ENCODE peak calls at places on chromosomes 16 and 17, in nine cellular contexts. G, L, E, O, C, I, W, P and K are unnamed samples.

GRCh38 chr17:17911003-17911613 is 61.1 kb downstream of the TOM1L2 start:
- DNase-seq in G (no peak), W (peak), P (no peak), C (no peak), L (no peak), I (no peak), E (no peak), O (no peak), K (no peak)

GRCh38 chr17:79947351-79948031 is 88.2 kb downstream of the TBC1D16 start:
- DNase-seq in I (no peak), E (no peak), G (peak), L (peak), P (no peak), W (no peak), O (no peak), C (no peak), K (no peak)

GRCh38 chr16:82955836-82956348 is 329.1 kb downstream of the CDH13 start:
- DNase-seq in W (no peak), L (no peak), P (no peak), C (no peak), O (no peak), I (no peak), G (no peak), E (no peak), K (no peak)

GRCh38 chr17:27654654-27655524 is 23.9 kb downstream of the LGALS9 start:
- DNase-seq in O (peak), I (peak), W (peak), E (peak), C (peak), G (peak), L (no peak), P (peak), K (peak)

GRCh38 chr16:56336071-56336688 is 89.2 kb downstream of the AMFR start:
- DNase-seq in L (no peak), P (no peak), E (peak), W (no peak), C (peak), O (peak), G (peak), I (no peak), K (no peak)

GRCh38 chr17:59839646-59840328 is 53.0 kb downstream of the TUBD1 start:
- DNase-seq in I (no peak), P (no peak), O (no peak), G (peak), L (no peak), E (peak), C (no peak), W (no peak), K (no peak)

GRCh38 chr16:728131-728889 is 1.4 kb downstream of the HAGHL start:
- DNase-seq in W (peak), P (no peak), G (peak), C (no peak), I (no peak), L (peak), O (peak), E (peak), K (peak)

GRCh38 chr16:76443981-76444380 is 166.8 kb downstream of the CNTNAP4 start:
- DNase-seq in P (no peak), W (no peak), G (no peak), C (no peak), L (no peak), O (no peak), I (no peak), E (no peak), K (no peak)

GRCh38 chr17:40832840-40833239 is 10.4 kb upstream of the KRT10 start:
- DNase-seq in L (no peak), O (no peak), I (no peak), P (no peak), E (no peak), G (no peak), W (no peak), C (no peak), K (no peak)

GRCh38 chr17:1997587-1998425 is 27.3 kb downstream of the RTN4RL1 start:
- DNase-seq in C (no peak), E (peak), L (no peak), P (peak), G (no peak), O (no peak), I (no peak), W (peak), K (peak)

GRCh38 chr16:77588389-77588788 is 133.9 kb upstream of the NUDT7 start:
- DNase-seq in I (no peak), L (no peak), O (no peak), C (no peak), P (no peak), W (no peak), E (no peak), G (no peak), K (no peak)

GRCh38 chr17:63406689-63407330 is 39.3 kb downstream of the CYB561 start:
- DNase-seq in I (peak), W (peak), P (peak), L (peak), O (peak), E (peak), C (peak), G (peak), K (peak)

GRCh38 chr16:3292604-3293003 is 9.3 kb downstream of the ZNF263 start:
- DNase-seq in L (no peak), P (no peak), G (peak), O (no peak), E (peak), I (no peak), C (no peak), W (no peak), K (no peak)

GRCh38 chr17:69506489-69506888 is 92.0 kb downstream of the MAP2K6 start:
- DNase-seq in G (peak), E (peak), W (no peak), I (no peak), O (no peak), C (no peak), L (no peak), P (no peak), K (no peak)

GRCh38 chr16:8972843-8973586 is 9.3 kb upstream of the USP7 start:
- DNase-seq in O (no peak), G (peak), P (no peak), I (no peak), C (no peak), W (no peak), L (no peak), E (no peak), K (no peak)

GRCh38 chr17:56761387-56761786 is 72.3 kb downstream of the C17orf67 start:
- DNase-seq in E (peak), W (no peak), C (no peak), P (no peak), I (no peak), L (no peak), O (no peak), G (no peak), K (no peak)

GRCh38 chr16:4855804-4856203 is 8.5 kb downstream of the UBN1 start:
- DNase-seq in E (no peak), O (no peak), L (no peak), W (no peak), C (no peak), G (no peak), I (no peak), P (no peak), K (no peak)

GRCh38 chr16:2325791-2326190 is 14.7 kb downstream of the ABCA3 start:
- DNase-seq in O (no peak), W (no peak), L (no peak), E (no peak), I (no peak), G (no peak), C (no peak), P (no peak), K (no peak)

GRCh38 chr16:9458816-9459215 is 367.4 kb downstream of the HAPSTR1 start:
- DNase-seq in G (no peak), L (no peak), P (no peak), W (no peak), O (no peak), C (no peak), I (no peak), E (no peak), K (no peak)

GRCh38 chr17:56908061-56908542 is 5.7 kb downstream of the TRIM25 start:
- DNase-seq in C (peak), O (no peak), I (peak), E (peak), P (no peak), W (no peak), G (no peak), L (no peak), K (no peak)

GRCh38 chr16:78750611-78751010 is 651.2 kb downstream of the WWOX start:
- DNase-seq in G (no peak), O (no peak), P (no peak), W (no peak), E (no peak), C (no peak), I (no peak), L (no peak), K (no peak)

DNA sequence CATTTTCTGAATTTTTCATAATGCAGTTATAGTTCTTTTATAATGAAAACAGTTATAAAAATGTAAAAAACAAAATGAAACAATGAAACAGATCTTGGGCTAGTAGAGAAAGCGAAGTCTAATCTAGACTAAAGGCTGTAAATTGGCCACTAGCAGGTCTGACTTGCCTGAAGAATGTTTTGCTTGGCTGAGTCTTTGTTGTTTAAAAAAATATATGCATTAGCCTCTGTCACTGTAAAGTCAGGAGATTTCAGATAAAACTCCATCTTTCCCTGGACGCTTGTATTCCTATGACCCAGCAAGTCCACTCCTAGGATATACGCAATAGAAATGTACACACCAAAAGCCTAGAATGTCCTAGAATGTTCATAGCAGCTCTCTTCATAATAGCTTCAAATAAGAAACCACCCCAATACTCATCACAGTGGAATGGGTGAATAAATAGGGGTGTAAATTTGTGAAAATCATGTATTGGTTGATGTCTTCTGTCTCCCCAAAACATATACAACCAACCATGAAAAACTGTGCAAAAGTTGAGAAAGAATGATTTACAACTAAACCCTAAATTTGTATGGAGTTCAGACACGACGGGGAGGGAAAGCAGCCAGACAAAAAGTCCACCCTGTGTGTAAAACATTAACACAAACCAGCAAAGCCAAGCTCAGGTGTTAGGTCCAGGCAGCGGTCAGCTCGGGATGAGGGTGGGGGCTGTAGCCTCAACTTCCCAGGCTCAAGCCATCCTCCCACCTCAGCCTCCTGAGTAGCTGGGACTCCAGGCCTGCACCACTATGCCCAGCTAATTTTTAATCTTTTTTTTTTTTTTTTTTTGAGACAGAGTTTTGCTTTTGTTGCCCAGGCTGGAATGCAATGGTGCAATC is 37.8 kb upstream of the MEAK7 start:
- DNase-seq in I (no peak), C (no peak), G (peak), P (no peak), O (no peak), W (no peak), E (no peak), L (no peak), K (no peak)
- TF ChIP-seq CTCF in I (no peak), C (no peak), G (no peak), P (no peak), O (no peak), W (no peak), E (no peak), L (no peak), K (no peak)

GRCh38 chr17:37737081-37737480 is 7.8 kb downstream of the HNF1B start:
- DNase-seq in C (no peak), P (no peak), G (peak), W (no peak), O (no peak), E (peak), L (no peak), I (no peak), K (no peak)
- TF ChIP-seq CTCF in C (no peak), P (peak), G (peak), W (no peak), O (no peak), E (peak), L (no peak), I (no peak), K (peak)

DNA sequence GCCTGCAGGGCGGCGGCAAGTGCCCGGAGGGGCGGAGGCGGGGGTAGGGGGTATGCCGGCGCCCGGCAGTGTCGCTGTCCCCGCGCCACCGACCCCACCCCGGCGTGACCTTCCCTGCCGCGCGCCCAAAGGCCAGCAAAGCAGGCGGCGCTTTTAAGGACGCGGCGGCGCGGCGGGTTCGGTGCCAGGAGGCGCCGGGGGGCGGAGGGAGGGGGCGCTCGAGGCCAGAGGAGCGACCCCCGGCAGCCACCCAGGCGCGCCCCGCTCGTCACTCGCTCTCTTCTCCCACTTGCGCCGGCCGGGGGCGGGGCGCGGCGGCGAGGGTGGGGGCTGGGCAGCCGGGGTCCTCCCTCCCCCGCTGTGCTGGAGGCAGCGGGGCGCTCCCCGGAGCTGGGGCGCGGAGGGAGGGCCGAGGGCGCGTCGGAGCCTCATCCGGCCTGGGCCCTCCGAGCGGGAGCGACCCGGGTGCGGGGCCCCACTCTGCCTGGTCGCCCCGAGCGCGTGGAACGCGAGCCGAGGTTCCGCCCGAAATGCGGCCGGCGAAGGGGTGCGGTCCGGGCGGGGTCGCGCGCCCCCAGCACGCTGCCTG is 8.5 kb upstream of the BAHCC1 start:
- DNase-seq in L (no peak), I (no peak), W (peak), C (no peak), P (peak), O (peak), G (no peak), E (no peak), K (no peak)
- TF ChIP-seq CTCF in L (no peak), I (no peak), W (no peak), C (peak), P (peak), O (no peak), G (no peak), E (no peak), K (no peak)

DNA sequence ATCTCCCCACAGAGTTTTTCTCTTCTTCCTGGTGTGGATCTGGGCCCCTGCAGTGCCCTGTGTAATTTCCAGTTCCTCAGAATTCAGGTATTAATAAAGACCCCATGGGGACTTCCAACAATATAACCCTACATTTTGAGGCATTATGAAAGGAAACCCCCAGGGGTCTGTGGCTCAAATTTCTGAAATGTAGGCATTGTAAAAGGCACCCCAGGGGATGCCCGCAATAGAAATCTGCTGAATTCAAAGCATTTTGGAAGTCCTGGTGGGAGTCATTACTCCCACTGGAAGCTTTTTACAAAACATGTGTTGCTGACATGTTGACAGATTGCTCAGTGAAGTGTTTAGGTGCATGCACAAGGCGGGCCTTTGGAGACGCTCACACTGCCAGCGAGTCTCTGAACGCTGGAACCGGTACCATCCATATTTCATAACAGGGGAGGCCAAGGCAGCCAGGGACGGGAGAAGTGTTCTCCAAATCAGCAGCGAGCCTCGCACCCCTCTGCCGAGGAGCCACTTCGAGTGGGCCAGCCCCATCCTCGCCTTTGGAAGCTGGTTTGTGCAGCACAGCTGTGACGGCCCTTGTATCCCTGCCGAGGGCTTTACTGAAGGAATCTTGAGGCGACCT is 153.9 kb downstream of the ZNF423 start:
- DNase-seq in I (peak), L (peak), W (peak), P (no peak), O (no peak), C (peak), E (no peak), G (peak), K (no peak)
- TF ChIP-seq CTCF in I (no peak), L (no peak), W (no peak), P (no peak), O (no peak), C (no peak), E (no peak), G (no peak), K (no peak)

GRCh38 chr17:51805220-51805619 is 353.3 kb downstream of the CA10 start:
- DNase-seq in E (no peak), G (no peak), I (no peak), L (no peak), C (no peak), W (no peak), P (no peak), O (no peak), K (no peak)
- TF ChIP-seq CTCF in E (no peak), G (no peak), I (no peak), L (no peak), C (no peak), W (no peak), P (no peak), O (no peak), K (no peak)

GRCh38 chr17:50594931-50595330 is 34.4 kb downstream of the CACNA1G start:
- DNase-seq in L (no peak), E (no peak), P (no peak), G (no peak), C (no peak), O (no peak), W (no peak), I (no peak), K (no peak)

GRCh38 chr17:50594040-50594618 is 33.6 kb downstream of the CACNA1G start:
- DNase-seq in C (no peak), G (no peak), I (no peak), E (no peak), L (no peak), W (no peak), O (no peak), P (no peak), K (no peak)

GRCh38 chr17:50593321-50593720 is 32.8 kb downstream of the CACNA1G start:
- DNase-seq in W (peak), C (peak), I (no peak), G (no peak), E (no peak), P (peak), L (no peak), O (no peak), K (peak)

GRCh38 chr17:50598487-50598886 is 36.2 kb upstream of the ABCC3 start:
- DNase-seq in I (no peak), E (no peak), W (no peak), G (no peak), L (no peak), O (no peak), C (no peak), P (no peak), K (no peak)

GRCh38 chr17:50596191-50597037 is 35.9 kb downstream of the CACNA1G start:
- DNase-seq in C (no peak), E (no peak), L (no peak), P (no peak), W (peak), I (no peak), O (peak), G (peak), K (peak)
- TF ChIP-seq CTCF in C (peak), E (no peak), L (no peak), P (peak), W (peak), I (no peak), O (peak), G (peak), K (peak)

GRCh38 chr16:54928421-54929089 is 2.1 kb upstream of the IRX5 start:
- DNase-seq in P (no peak), I (no peak), W (peak), L (peak), E (no peak), G (no peak), O (peak), C (peak), K (peak)

GRCh38 chr16:54931041-54931756 is 534 bp downstream of the IRX5 start:
- DNase-seq in G (peak), C (no peak), O (peak), W (peak), P (peak), E (no peak), L (no peak), I (no peak), K (peak)

GRCh38 chr16:54931757-54932660 is 1.3 kb downstream of the IRX5 start:
- DNase-seq in E (no peak), C (no peak), W (no peak), L (no peak), O (no peak), G (no peak), I (no peak), P (no peak), K (no peak)

GRCh38 chr16:54929090-54930033 is 1.3 kb upstream of the IRX5 start:
- DNase-seq in G (peak), C (peak), I (peak), P (peak), O (peak), L (peak), W (peak), E (peak), K (peak)

DNA sequence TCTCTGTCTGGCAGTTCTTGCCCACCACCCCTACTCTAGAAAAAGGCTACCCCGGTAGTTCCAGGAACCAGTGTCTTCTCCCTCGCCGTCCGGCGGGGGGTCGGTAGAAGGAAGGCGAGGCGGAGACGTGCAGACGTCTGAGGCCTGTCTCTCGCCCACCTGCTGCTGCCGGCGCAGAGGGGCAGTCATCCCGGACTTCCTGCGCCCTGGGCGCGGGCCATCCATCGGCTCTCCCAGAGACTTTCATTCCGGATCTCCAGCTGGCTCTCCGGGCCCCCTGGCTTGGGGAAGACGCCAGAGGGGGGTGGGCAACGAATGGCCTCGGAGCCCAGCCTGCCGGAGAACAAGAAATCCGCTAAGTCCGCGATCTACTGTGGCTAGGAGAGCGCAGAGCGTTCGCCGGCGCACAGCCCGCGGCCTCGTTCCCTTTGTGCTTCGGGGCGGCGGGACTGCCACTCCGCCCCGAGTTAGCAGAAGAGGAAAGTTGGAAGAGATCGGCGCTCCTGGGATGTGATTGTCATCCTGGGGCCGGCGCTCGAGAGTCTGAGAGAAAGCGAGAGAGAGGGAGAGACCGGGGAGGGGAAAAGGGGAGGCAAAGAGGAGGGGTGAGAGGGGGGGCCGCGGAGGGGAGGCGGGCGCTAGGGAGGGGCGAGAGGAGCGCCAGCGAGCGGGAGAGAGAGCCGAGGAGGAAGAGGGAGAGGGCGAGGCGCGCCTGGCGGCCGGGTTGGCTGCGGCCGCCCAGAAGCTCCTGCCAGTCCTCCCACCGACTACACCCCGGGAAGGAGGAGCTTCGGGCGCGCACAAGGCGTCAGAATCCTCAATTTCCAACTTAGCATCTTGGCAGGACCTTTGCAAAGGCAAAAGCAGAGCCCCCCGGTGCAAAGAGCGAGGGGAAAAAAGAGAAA is at the start of gene IRX5:
- DNase-seq in L (peak), I (peak), P (peak), O (peak), E (peak), C (peak), W (peak), G (peak), K (peak)
- TF ChIP-seq CTCF in L (no peak), I (no peak), P (peak), O (no peak), E (no peak), C (peak), W (no peak), G (peak), K (peak)